ENCODE peak calls at places on chromosome 12, in five cellular contexts. Q is ovary, L is brain microvascular endothelial cell, M is thoracic aorta, P is HCT116. A is an unnamed sample.

GRCh38 chr12:103960567-103961227 is 5.0 kb upstream of the TDG start:
- DNase-seq in Q (no peak), L (no peak), M (no peak), P (no peak), A (no peak)

GRCh38 chr12:93032748-93033147 is 103.7 kb upstream of the EEA1 start:
- DNase-seq in Q (no peak), L (no peak), M (no peak), P (no peak), A (no peak)

GRCh38 chr12:125549836-125550235 is 484.6 kb downstream of the AACS start:
- DNase-seq in Q (no peak), L (no peak), M (no peak), P (no peak), A (no peak)

GRCh38 chr12:115030017-115030416 is 346.0 kb upstream of the TBX3 start:
- DNase-seq in Q (no peak), L (no peak), M (no peak), P (no peak), A (no peak)

GRCh38 chr12:109449845-109450532 is 27.1 kb downstream of the KCTD10 start:
- DNase-seq in Q (no peak), L (no peak), M (no peak), P (no peak), A (no peak)

GRCh38 chr12:91778938-91779400 is 366.7 kb downstream of the BTG1 start:
- DNase-seq in Q (no peak), L (peak), M (peak), P (peak), A (peak)

GRCh38 chr12:1800646-1801284 is 19.6 kb upstream of the LRTM2 start:
- DNase-seq in Q (no peak), L (peak), M (no peak), P (no peak), A (peak)

GRCh38 chr12:113398346-113399290 is 5.1 kb downstream of the SDS start:
- DNase-seq in Q (no peak), L (no peak), M (no peak), P (no peak), A (no peak)

GRCh38 chr12:52577316-52577715 is 3.7 kb upstream of the KRT74 start:
- DNase-seq in Q (no peak), L (no peak), M (no peak), P (no peak), A (no peak)

GRCh38 chr12:114812858-114813761 is 129.1 kb upstream of the TBX3 start:
- DNase-seq in Q (peak), L (no peak), M (no peak), P (no peak), A (no peak)

GRCh38 chr12:11174022-11174421 is 3.0 kb downstream of the SMIM10L1 start:
- DNase-seq in Q (no peak), L (no peak), M (no peak), P (no peak), A (peak)

GRCh38 chr12:110343921-110344555 is 59.5 kb downstream of the ANAPC7 start:
- DNase-seq in Q (no peak), L (no peak), M (no peak), P (no peak), A (no peak)

GRCh38 chr12:130335517-130336392 is 1.9 kb upstream of the PIWIL1 start:
- DNase-seq in Q (no peak), L (peak), M (no peak), P (peak), A (peak)

GRCh38 chr12:20505056-20505455 is 136.7 kb downstream of the PDE3A start:
- DNase-seq in Q (no peak), L (no peak), M (no peak), P (no peak), A (no peak)

GRCh38 chr12:5088586-5089264 is 45.0 kb downstream of the KCNA5 start:
- DNase-seq in Q (peak), L (peak), M (no peak), P (no peak), A (peak)

GRCh38 chr12:49883065-49883464 is 20.6 kb downstream of the FAIM2 start:
- DNase-seq in Q (no peak), L (no peak), M (no peak), P (no peak), A (no peak)

GRCh38 chr12:18549598-18549997 is 188.2 kb downstream of the PLCZ1 start:
- DNase-seq in Q (no peak), L (no peak), M (no peak), P (no peak), A (no peak)
- TF ChIP-seq CTCF in Q (no peak), L (peak), M (no peak), P (no peak), A (peak)

GRCh38 chr12:62603811-62604098 is 137.1 kb downstream of the MON2 start:
- DNase-seq in Q (no peak), L (no peak), M (no peak), P (no peak), A (no peak)

GRCh38 chr12:62605972-62606371 is 139.3 kb downstream of the MON2 start:
- DNase-seq in Q (no peak), L (no peak), M (no peak), P (no peak), A (no peak)

GRCh38 chr12:62603061-62603810 is 136.6 kb downstream of the MON2 start:
- DNase-seq in Q (peak), L (peak), M (peak), P (peak), A (peak)

GRCh38 chr12:62604373-62604772 is 137.7 kb downstream of the MON2 start:
- DNase-seq in Q (no peak), L (no peak), M (no peak), P (no peak), A (no peak)

GRCh38 chr12:62604856-62605255 is 138.2 kb downstream of the MON2 start:
- DNase-seq in Q (no peak), L (peak), M (no peak), P (no peak), A (peak)
- H3K4me3 ChIP-seq in Q (peak), L (peak), M (peak), P (peak), A (peak)

GRCh38 chr12:59780605-59781135 is 184.8 kb downstream of the SLC16A7 start:
- DNase-seq in Q (no peak), L (peak), M (no peak), P (peak), A (peak)
- TF ChIP-seq CTCF in Q (no peak), L (peak), M (peak), P (peak), A (peak)

DNA sequence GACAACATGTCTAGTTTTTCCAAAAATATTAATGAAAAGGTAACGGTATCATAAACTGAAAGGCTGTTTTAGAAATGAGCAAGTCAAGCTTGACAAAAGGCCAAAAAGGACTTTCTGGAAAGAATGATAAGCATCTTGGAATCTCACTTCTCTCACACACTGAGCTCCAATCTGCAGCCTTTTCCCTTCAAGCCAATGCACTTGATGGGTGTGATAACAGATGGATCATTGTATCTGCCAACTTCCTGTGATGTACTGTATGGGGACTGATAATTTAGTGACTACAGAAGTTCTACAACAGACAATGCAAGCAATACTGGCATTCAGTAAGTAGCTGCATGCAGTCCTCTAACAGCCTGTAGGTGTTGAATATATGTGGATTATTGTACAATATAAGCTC is 147.1 kb downstream of the MED13L start:
- DNase-seq in Q (no peak), L (peak), M (no peak), P (no peak), A (peak)
- H3K4me3 ChIP-seq in Q (no peak), L (no peak), M (peak), P (no peak), A (no peak)